ENCODE peak calls at places on chromosomes 13 and 19, in four cellular contexts. U, Y, Q and S are unnamed samples.
A peak's percentile ranks its signal among the peaks of the same experiment; 100 is the strongest.

GRCh38 chr19:9857920-9858746 is 23.0 kb downstream of the PIN1 start:
- DNase-seq in U (no peak), Y (no peak), Q (no peak), S (no peak)

GRCh38 chr19:10878253-10878652 is 6.9 kb downstream of the CARM1 start:
- DNase-seq in U (no peak), Y (no peak), Q (no peak), S (no peak)

GRCh38 chr19:5131866-5132561 is 163.1 kb downstream of the KDM4B start:
- DNase-seq in U (no peak), Y (no peak), Q (no peak), S (no peak)

GRCh38 chr19:17348700-17349099 is 11.3 kb downstream of the GTPBP3 start:
- DNase-seq in U (peak; percentile 77), Y (no peak), Q (no peak), S (no peak)

GRCh38 chr13:59771272-59771671 is 392.5 kb downstream of the DIAPH3 start:
- DNase-seq in U (peak; percentile 43), Y (no peak), Q (no peak), S (no peak)

GRCh38 chr13:113318956-113319355 is 21.9 kb downstream of the LAMP1 start:
- DNase-seq in U (no peak), Y (no peak), Q (no peak), S (no peak)

GRCh38 chr19:44808463-44809371 is at the start of gene BCAM:
- DNase-seq in U (peak; percentile 83), Y (peak; percentile 79), Q (peak; percentile 58), S (no peak)

GRCh38 chr13:20182231-20182846 is 10.4 kb downstream of the GJB2 start:
- DNase-seq in U (peak; percentile 79), Y (no peak), Q (no peak), S (peak; percentile 81)

GRCh38 chr19:14603990-14604387 is 21.1 kb downstream of the CLEC17A start:
- DNase-seq in U (no peak), Y (no peak), Q (no peak), S (no peak)

GRCh38 chr13:49625392-49626137 is 2.7 kb upstream of the ARL11 start:
- DNase-seq in U (no peak), Y (no peak), Q (no peak), S (no peak)

GRCh38 chr13:71798723-71799122 is 68.3 kb downstream of the DACH1 start:
- DNase-seq in U (no peak), Y (no peak), Q (no peak), S (no peak)

GRCh38 chr13:38628554-38628953 is 58.3 kb upstream of the FREM2 start:
- DNase-seq in U (no peak), Y (no peak), Q (no peak), S (no peak)

GRCh38 chr13:40946485-40946884 is 72.6 kb downstream of the ELF1 start:
- DNase-seq in U (no peak), Y (no peak), Q (no peak), S (no peak)

GRCh38 chr19:44592451-44592890 is 20.9 kb upstream of the IGSF23 start:
- DNase-seq in U (no peak), Y (no peak), Q (no peak), S (no peak)

GRCh38 chr13:75399879-75400217 is 82.1 kb downstream of the TBC1D4 start:
- DNase-seq in U (no peak), Y (no peak), Q (no peak), S (no peak)

GRCh38 chr19:38917516-38917915 is 5.5 kb upstream of the CCER2 start:
- DNase-seq in U (no peak), Y (no peak), Q (no peak), S (no peak)

GRCh38 chr13:97512732-97513131 is 78.8 kb downstream of the RAP2A start:
- DNase-seq in U (no peak), Y (no peak), Q (no peak), S (no peak)

GRCh38 chr13:89550842-89551422 is 1796.6 kb upstream of the MIR17HG start:
- DNase-seq in U (no peak), Y (no peak), Q (no peak), S (no peak)

GRCh38 chr13:93025984-93026383 is 200.6 kb upstream of the GPC6 start:
- DNase-seq in U (no peak), Y (no peak), Q (no peak), S (no peak)

GRCh38 chr13:113349050-113349449 is 14.9 kb downstream of the GRTP1 start:
- DNase-seq in U (no peak), Y (no peak), Q (no peak), S (no peak)

GRCh38 chr19:13574933-13575332 is 68.7 kb upstream of the CACNA1A start:
- DNase-seq in U (peak; percentile 67), Y (no peak), Q (no peak), S (no peak)

GRCh38 chr19:54100560-54100959 is at the start of gene OSCAR:
- DNase-seq in U (no peak), Y (no peak), Q (no peak), S (no peak)

GRCh38 chr13:36549771-36550170 is 117.5 kb downstream of the CCNA1 start:
- DNase-seq in U (peak; percentile 31), Y (no peak), Q (no peak), S (no peak)

GRCh38 chr19:3094638-3095374 is 644 bp downstream of the GNA11 start:
- DNase-seq in U (no peak), Y (peak; percentile 70), Q (no peak), S (no peak)

GRCh38 chr19:18995804-18996241 is 37.5 kb downstream of the SUGP2 start:
- DNase-seq in U (peak; percentile 93), Y (no peak), Q (no peak), S (no peak)

GRCh38 chr13:105436946-105437345 is 1098.5 kb downstream of the EFNB2 start:
- DNase-seq in U (no peak), Y (no peak), Q (no peak), S (no peak)

GRCh38 chr13:33150146-33150545 is 133.9 kb downstream of the KL start:
- DNase-seq in U (no peak), Y (no peak), Q (no peak), S (no peak)

GRCh38 chr13:23991119-23991518 is 93.8 kb upstream of the C1QTNF9B start:
- DNase-seq in U (no peak), Y (no peak), Q (no peak), S (no peak)

GRCh38 chr19:49889687-49890348 is 6.9 kb downstream of the IL4I1 start:
- DNase-seq in U (peak; percentile 94), Y (no peak), Q (peak; percentile 52), S (no peak)

GRCh38 chr19:31402931-31403330 is 53.7 kb upstream of the TSHZ3 start:
- DNase-seq in U (no peak), Y (no peak), Q (no peak), S (no peak)

GRCh38 chr19:39152066-39152465 is 26.5 kb downstream of the PAK4 start:
- DNase-seq in U (no peak), Y (no peak), Q (no peak), S (no peak)

GRCh38 chr13:76711515-76712182 is 174.6 kb downstream of the KCTD12 start:
- DNase-seq in U (no peak), Y (no peak), Q (no peak), S (no peak)

GRCh38 chr19:13097331-13098258 is 5.1 kb downstream of the LYL1 start:
- DNase-seq in U (peak; percentile 40), Y (no peak), Q (peak; percentile 51), S (no peak)

GRCh38 chr13:106038752-106039151 is 496.7 kb downstream of the EFNB2 start:
- DNase-seq in U (no peak), Y (no peak), Q (no peak), S (no peak)

GRCh38 chr19:46635920-46636761 is at the start of gene GNG8:
- DNase-seq in U (peak; percentile 64), Y (no peak), Q (no peak), S (no peak)

GRCh38 chr13:32852568-32852967 is 163.7 kb upstream of the KL start:
- DNase-seq in U (no peak), Y (no peak), Q (no peak), S (peak; percentile 75)

GRCh38 chr19:36136975-36137686 is 2.7 kb upstream of the CAPNS1 start:
- DNase-seq in U (no peak), Y (no peak), Q (no peak), S (no peak)